ENCODE peak calls at places on chromosomes 2 and 18, in nine cellular contexts. One of them, this sample, is unnamed.

GRCh38 chr2:53737091-53737490 is 30.5 kb upstream of the CHAC2 start:
- DNase-seq in BJ: no peak
- DNase-seq in CD8-positive, alpha-beta T cell: no peak
- DNase-seq in endothelial cell: no peak
- DNase-seq in heart left ventricle: no peak
- DNase-seq in Calu3: no peak
- DNase-seq in ascending aorta: no peak
- DNase-seq in GM23338: no peak
- DNase-seq in astrocyte: no peak
- DNase-seq in this sample: no peak

GRCh38 chr2:112195167-112195766 is 57.1 kb downstream of the FBLN7 start:
- DNase-seq in BJ: no peak
- DNase-seq in CD8-positive, alpha-beta T cell: no peak
- DNase-seq in endothelial cell: no peak
- DNase-seq in heart left ventricle: no peak
- DNase-seq in Calu3: no peak
- DNase-seq in ascending aorta: no peak
- DNase-seq in GM23338: no peak
- DNase-seq in astrocyte: no peak
- DNase-seq in this sample: no peak

GRCh38 chr2:157256621-157257020 is 884 bp upstream of the GALNT5 start:
- DNase-seq in BJ: no peak
- DNase-seq in CD8-positive, alpha-beta T cell: no peak
- DNase-seq in endothelial cell: no peak
- DNase-seq in heart left ventricle: no peak
- DNase-seq in Calu3: no peak
- DNase-seq in ascending aorta: no peak
- DNase-seq in GM23338: no peak
- DNase-seq in astrocyte: peak; percentile 29
- DNase-seq in this sample: no peak

GRCh38 chr2:124959582-124959981 is 934.5 kb downstream of the CNTNAP5 start:
- DNase-seq in BJ: no peak
- DNase-seq in CD8-positive, alpha-beta T cell: no peak
- DNase-seq in endothelial cell: no peak
- DNase-seq in heart left ventricle: no peak
- DNase-seq in Calu3: no peak
- DNase-seq in ascending aorta: no peak
- DNase-seq in GM23338: no peak
- DNase-seq in astrocyte: no peak
- DNase-seq in this sample: no peak

GRCh38 chr2:30656079-30656478 is 151.2 kb downstream of the CAPN13 start:
- DNase-seq in BJ: no peak
- DNase-seq in CD8-positive, alpha-beta T cell: no peak
- DNase-seq in endothelial cell: no peak
- DNase-seq in heart left ventricle: no peak
- DNase-seq in Calu3: no peak
- DNase-seq in ascending aorta: no peak
- DNase-seq in GM23338: no peak
- DNase-seq in astrocyte: peak; percentile 80
- DNase-seq in this sample: no peak

GRCh38 chr2:109702250-109702985 is 88.3 kb downstream of the SOWAHC start:
- DNase-seq in BJ: peak; percentile 56
- DNase-seq in CD8-positive, alpha-beta T cell: no peak
- DNase-seq in endothelial cell: no peak
- DNase-seq in heart left ventricle: no peak
- DNase-seq in Calu3: peak; percentile 50
- DNase-seq in ascending aorta: no peak
- DNase-seq in GM23338: no peak
- DNase-seq in astrocyte: peak; percentile 92
- DNase-seq in this sample: no peak

GRCh38 chr2:19363474-19363778 is 5.0 kb upstream of the OSR1 start:
- DNase-seq in BJ: no peak
- DNase-seq in CD8-positive, alpha-beta T cell: no peak
- DNase-seq in endothelial cell: no peak
- DNase-seq in heart left ventricle: no peak
- DNase-seq in Calu3: no peak
- DNase-seq in ascending aorta: no peak
- DNase-seq in GM23338: peak; percentile 51
- DNase-seq in astrocyte: no peak
- DNase-seq in this sample: no peak

GRCh38 chr18:54672846-54673475 is 81.9 kb downstream of the DYNAP start:
- DNase-seq in BJ: no peak
- DNase-seq in CD8-positive, alpha-beta T cell: no peak
- DNase-seq in endothelial cell: no peak
- DNase-seq in heart left ventricle: no peak
- DNase-seq in Calu3: peak; percentile 39
- DNase-seq in ascending aorta: no peak
- DNase-seq in GM23338: no peak
- DNase-seq in astrocyte: peak; percentile 68
- DNase-seq in this sample: no peak

GRCh38 chr2:203446071-203446481 is 89.0 kb downstream of the RAPH1 start:
- DNase-seq in BJ: no peak
- DNase-seq in CD8-positive, alpha-beta T cell: no peak
- DNase-seq in endothelial cell: no peak
- DNase-seq in heart left ventricle: no peak
- DNase-seq in Calu3: no peak
- DNase-seq in ascending aorta: no peak
- DNase-seq in GM23338: no peak
- DNase-seq in astrocyte: peak; percentile 72
- DNase-seq in this sample: no peak

GRCh38 chr2:41610501-41611242 is 437.1 kb upstream of the PKDCC start:
- DNase-seq in BJ: peak; percentile 22
- DNase-seq in CD8-positive, alpha-beta T cell: no peak
- DNase-seq in endothelial cell: no peak
- DNase-seq in heart left ventricle: no peak
- DNase-seq in Calu3: no peak
- DNase-seq in ascending aorta: peak; percentile 70
- DNase-seq in GM23338: no peak
- DNase-seq in astrocyte: peak; percentile 22
- DNase-seq in this sample: no peak

GRCh38 chr18:48896326-48896874 is 54.4 kb downstream of the SMAD7 start:
- DNase-seq in BJ: no peak
- DNase-seq in CD8-positive, alpha-beta T cell: no peak
- DNase-seq in endothelial cell: no peak
- DNase-seq in heart left ventricle: no peak
- DNase-seq in Calu3: no peak
- DNase-seq in ascending aorta: no peak
- DNase-seq in GM23338: no peak
- DNase-seq in astrocyte: no peak
- DNase-seq in this sample: no peak

GRCh38 chr2:17756629-17757028 is 2.7 kb downstream of the GEN1 start:
- DNase-seq in BJ: no peak
- DNase-seq in CD8-positive, alpha-beta T cell: no peak
- DNase-seq in endothelial cell: no peak
- DNase-seq in heart left ventricle: no peak
- DNase-seq in Calu3: no peak
- DNase-seq in ascending aorta: no peak
- DNase-seq in GM23338: no peak
- DNase-seq in astrocyte: peak; percentile 45
- DNase-seq in this sample: no peak

GRCh38 chr2:46669996-46670793 is 190.8 kb downstream of the TMEM247 start:
- DNase-seq in BJ: peak; percentile 63
- DNase-seq in CD8-positive, alpha-beta T cell: no peak
- DNase-seq in endothelial cell: no peak
- DNase-seq in heart left ventricle: no peak
- DNase-seq in Calu3: no peak
- DNase-seq in ascending aorta: no peak
- DNase-seq in GM23338: no peak
- DNase-seq in astrocyte: peak; percentile 79
- DNase-seq in this sample: no peak

GRCh38 chr2:10135296-10136089 is 13.0 kb downstream of the RRM2 start:
- DNase-seq in BJ: no peak
- DNase-seq in CD8-positive, alpha-beta T cell: no peak
- DNase-seq in endothelial cell: no peak
- DNase-seq in heart left ventricle: no peak
- DNase-seq in Calu3: no peak
- DNase-seq in ascending aorta: no peak
- DNase-seq in GM23338: no peak
- DNase-seq in astrocyte: no peak
- DNase-seq in this sample: no peak

GRCh38 chr2:236815746-236816145 is 246.1 kb downstream of the ACKR3 start:
- DNase-seq in BJ: no peak
- DNase-seq in CD8-positive, alpha-beta T cell: no peak
- DNase-seq in endothelial cell: no peak
- DNase-seq in heart left ventricle: no peak
- DNase-seq in Calu3: no peak
- DNase-seq in ascending aorta: no peak
- DNase-seq in GM23338: no peak
- DNase-seq in astrocyte: no peak
- DNase-seq in this sample: no peak

GRCh38 chr2:227052879-227053278 is 111.1 kb downstream of the COL4A4 start:
- DNase-seq in BJ: no peak
- DNase-seq in CD8-positive, alpha-beta T cell: no peak
- DNase-seq in endothelial cell: no peak
- DNase-seq in heart left ventricle: no peak
- DNase-seq in Calu3: no peak
- DNase-seq in ascending aorta: no peak
- DNase-seq in GM23338: no peak
- DNase-seq in astrocyte: no peak
- DNase-seq in this sample: no peak

GRCh38 chr2:66445781-66446177 is 10.9 kb downstream of the MEIS1 start:
- DNase-seq in BJ: no peak
- DNase-seq in CD8-positive, alpha-beta T cell: no peak
- DNase-seq in endothelial cell: peak; percentile 62
- DNase-seq in heart left ventricle: peak; percentile 60
- DNase-seq in Calu3: no peak
- DNase-seq in ascending aorta: no peak
- DNase-seq in GM23338: peak; percentile 78
- DNase-seq in astrocyte: no peak
- DNase-seq in this sample: no peak

GRCh38 chr2:149552226-149552625 is 35.3 kb downstream of the MMADHC start:
- DNase-seq in BJ: no peak
- DNase-seq in CD8-positive, alpha-beta T cell: no peak
- DNase-seq in endothelial cell: no peak
- DNase-seq in heart left ventricle: no peak
- DNase-seq in Calu3: no peak
- DNase-seq in ascending aorta: no peak
- DNase-seq in GM23338: no peak
- DNase-seq in astrocyte: no peak
- DNase-seq in this sample: no peak

GRCh38 chr2:48998449-48998848 is 155.9 kb downstream of the FSHR start:
- DNase-seq in BJ: no peak
- DNase-seq in CD8-positive, alpha-beta T cell: no peak
- DNase-seq in endothelial cell: no peak
- DNase-seq in heart left ventricle: no peak
- DNase-seq in Calu3: no peak
- DNase-seq in ascending aorta: no peak
- DNase-seq in GM23338: no peak
- DNase-seq in astrocyte: no peak
- DNase-seq in this sample: no peak

DNA sequence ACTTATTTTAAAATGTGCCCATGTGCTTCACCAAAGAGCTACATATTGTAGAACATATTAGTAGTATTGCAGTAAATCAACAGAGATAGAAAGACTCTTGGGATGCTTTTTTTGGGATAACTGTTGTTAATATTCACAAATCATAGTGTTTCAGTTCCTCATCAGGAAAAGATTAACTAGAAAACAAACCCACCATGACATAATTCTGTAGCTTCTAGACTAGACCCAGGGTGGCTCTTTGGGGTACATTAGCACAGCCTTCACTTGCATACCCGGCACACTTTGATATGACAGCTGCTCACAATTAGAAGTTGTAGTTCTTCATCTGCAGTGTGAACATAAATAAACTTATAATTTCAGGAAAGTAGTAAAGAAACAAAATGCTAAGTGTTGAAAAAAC is 154.2 kb downstream of the ATP9B start:
- DNase-seq in BJ: no peak
- DNase-seq in CD8-positive, alpha-beta T cell: no peak
- DNase-seq in endothelial cell: no peak
- DNase-seq in heart left ventricle: no peak
- DNase-seq in Calu3: no peak
- DNase-seq in ascending aorta: no peak
- DNase-seq in GM23338: no peak
- DNase-seq in astrocyte: no peak
- DNase-seq in this sample: no peak
- TF ChIP-seq CTCF in BJ: no peak
- TF ChIP-seq CTCF in CD8-positive, alpha-beta T cell: no peak
- TF ChIP-seq CTCF in endothelial cell: no peak
- TF ChIP-seq CTCF in heart left ventricle: no peak
- TF ChIP-seq CTCF in Calu3: no peak
- TF ChIP-seq CTCF in ascending aorta: no peak
- TF ChIP-seq CTCF in GM23338: no peak
- TF ChIP-seq CTCF in astrocyte: no peak
- TF ChIP-seq CTCF in this sample: no peak

DNA sequence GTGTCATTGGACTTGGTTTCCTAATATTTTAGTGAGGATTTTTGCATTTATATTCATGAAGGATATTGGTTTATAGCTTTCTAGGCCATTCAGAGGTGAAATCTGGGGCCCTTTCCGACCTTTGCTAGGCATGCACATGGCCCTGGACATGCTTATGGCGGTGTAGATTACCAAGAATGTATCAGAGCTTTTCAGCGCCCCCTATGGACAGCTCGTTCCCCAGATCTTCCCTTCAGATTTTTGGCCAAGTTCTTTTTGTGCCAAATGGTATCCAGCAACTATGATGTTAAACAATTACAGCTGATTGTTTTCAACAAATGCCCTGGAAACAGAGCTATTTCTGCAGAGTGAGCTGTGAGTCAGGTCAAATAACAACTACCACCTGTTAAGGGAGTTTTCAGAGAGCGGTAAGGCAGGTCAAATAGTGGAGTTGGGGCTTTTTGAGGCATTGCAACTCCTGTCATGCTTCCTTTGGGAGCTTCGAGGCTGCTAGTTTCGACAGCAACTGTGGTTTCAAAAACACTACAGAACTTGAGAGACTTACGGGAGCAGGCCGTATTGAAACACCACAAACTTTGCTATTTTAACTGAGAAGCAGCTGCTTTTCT is 188.3 kb downstream of the ZNF516 start:
- DNase-seq in BJ: no peak
- DNase-seq in CD8-positive, alpha-beta T cell: no peak
- DNase-seq in endothelial cell: no peak
- DNase-seq in heart left ventricle: no peak
- DNase-seq in Calu3: no peak
- DNase-seq in ascending aorta: no peak
- DNase-seq in GM23338: peak; percentile 66
- DNase-seq in astrocyte: no peak
- DNase-seq in this sample: no peak
- TF ChIP-seq CTCF in BJ: peak; percentile 23
- TF ChIP-seq CTCF in CD8-positive, alpha-beta T cell: no peak
- TF ChIP-seq CTCF in endothelial cell: peak; percentile 60
- TF ChIP-seq CTCF in heart left ventricle: no peak
- TF ChIP-seq CTCF in Calu3: no peak
- TF ChIP-seq CTCF in ascending aorta: no peak
- TF ChIP-seq CTCF in GM23338: peak; percentile 65
- TF ChIP-seq CTCF in astrocyte: no peak
- TF ChIP-seq CTCF in this sample: no peak

GRCh38 chr2:71276311-71277158 is 49.6 kb upstream of the PAIP2B start:
- DNase-seq in BJ: peak; percentile 19
- DNase-seq in CD8-positive, alpha-beta T cell: peak; percentile 75
- DNase-seq in endothelial cell: peak; percentile 95
- DNase-seq in heart left ventricle: peak; percentile 95
- DNase-seq in Calu3: peak; percentile 98
- DNase-seq in ascending aorta: peak; percentile 88
- DNase-seq in GM23338: peak; percentile 96
- DNase-seq in astrocyte: peak; percentile 70
- DNase-seq in this sample: peak; percentile 83
- TF ChIP-seq CTCF in BJ: peak; percentile 17
- TF ChIP-seq CTCF in CD8-positive, alpha-beta T cell: no peak
- TF ChIP-seq CTCF in endothelial cell: no peak
- TF ChIP-seq CTCF in heart left ventricle: no peak
- TF ChIP-seq CTCF in Calu3: no peak
- TF ChIP-seq CTCF in ascending aorta: no peak
- TF ChIP-seq CTCF in GM23338: no peak
- TF ChIP-seq CTCF in astrocyte: no peak
- TF ChIP-seq CTCF in this sample: no peak

GRCh38 chr2:63060079-63060482 is 9.5 kb downstream of the OTX1 start:
- DNase-seq in BJ: no peak
- DNase-seq in CD8-positive, alpha-beta T cell: no peak
- DNase-seq in endothelial cell: no peak
- DNase-seq in heart left ventricle: no peak
- DNase-seq in Calu3: no peak
- DNase-seq in ascending aorta: no peak
- DNase-seq in GM23338: no peak
- DNase-seq in astrocyte: no peak
- DNase-seq in this sample: no peak
- TF ChIP-seq CTCF in BJ: no peak
- TF ChIP-seq CTCF in CD8-positive, alpha-beta T cell: no peak
- TF ChIP-seq CTCF in endothelial cell: no peak
- TF ChIP-seq CTCF in heart left ventricle: no peak
- TF ChIP-seq CTCF in Calu3: no peak
- TF ChIP-seq CTCF in ascending aorta: no peak
- TF ChIP-seq CTCF in GM23338: no peak
- TF ChIP-seq CTCF in astrocyte: no peak
- TF ChIP-seq CTCF in this sample: no peak

This sample was measured in progenitor cell of endocrine pancreas.